ENCODE peak calls at places on chromosomes 4 and X, in six cellular contexts. O is psoas muscle; U is naive thymus-derived CD4-positive, alpha-beta T cell; Y is left lung; K is fibroblast of lung; B is CD8-positive, alpha-beta T cell. I is an unnamed sample.

GRCh38 chr4:176489001-176489400 is 169.2 kb downstream of the SPCS3 start:
- DNase-seq in O (no peak), U (no peak), Y (no peak), K (no peak), B (no peak), I (no peak)

GRCh38 chr4:110680217-110680616 is 57.3 kb upstream of the PITX2 start:
- DNase-seq in O (no peak), U (no peak), Y (no peak), K (no peak), B (no peak), I (no peak)

GRCh38 chr4:27018076-27018475 is 157.4 kb downstream of the STIM2 start:
- DNase-seq in O (no peak), U (no peak), Y (no peak), K (no peak), B (no peak), I (no peak)

GRCh38 chr4:91840359-91840758 is 463.4 kb upstream of the GRID2 start:
- DNase-seq in O (no peak), U (no peak), Y (no peak), K (no peak), B (no peak), I (no peak)

GRCh38 chrX:115712484-115712883 is 151.5 kb downstream of the PLS3 start:
- DNase-seq in O (no peak), U (no peak), Y (no peak), K (no peak), B (no peak), I (no peak)

GRCh38 chr4:53804719-53805118 is 213.4 kb upstream of the LNX1 start:
- DNase-seq in O (no peak), U (no peak), Y (peak), K (no peak), B (no peak), I (no peak)

GRCh38 chr4:155025762-155026457 is 182.5 kb upstream of the NPY2R start:
- DNase-seq in O (no peak), U (no peak), Y (no peak), K (peak), B (no peak), I (peak)

GRCh38 chrX:23332101-23332887 is 2.4 kb upstream of the PTCHD1 start:
- DNase-seq in O (no peak), U (no peak), Y (no peak), K (no peak), B (no peak), I (no peak)

GRCh38 chr4:171186700-171187099 is 626.5 kb upstream of the GALNTL6 start:
- DNase-seq in O (no peak), U (no peak), Y (no peak), K (no peak), B (no peak), I (no peak)

GRCh38 chrX:137428251-137428661 is 137.7 kb upstream of the ZIC3 start:
- DNase-seq in O (no peak), U (no peak), Y (no peak), K (no peak), B (no peak), I (no peak)

GRCh38 chr4:25449688-25450087 is 72.6 kb downstream of the ANAPC4 start:
- DNase-seq in O (no peak), U (no peak), Y (no peak), K (no peak), B (no peak), I (no peak)

GRCh38 chr4:148044889-148045352 is 313.0 kb downstream of the ARHGAP10 start:
- DNase-seq in O (no peak), U (peak), Y (no peak), K (no peak), B (no peak), I (no peak)

GRCh38 chr4:79253930-79254329 is 71.9 kb downstream of the NAA11 start:
- DNase-seq in O (no peak), U (no peak), Y (no peak), K (no peak), B (no peak), I (no peak)

GRCh38 chr4:65508169-65508568 is 162.1 kb downstream of the EPHA5 start:
- DNase-seq in O (no peak), U (no peak), Y (no peak), K (peak), B (no peak), I (no peak)

GRCh38 chr4:79650794-79651431 is 242.9 kb upstream of the GK2 start:
- DNase-seq in O (no peak), U (no peak), Y (no peak), K (peak), B (no peak), I (no peak)

GRCh38 chrX:35040871-35041270 is 98.3 kb downstream of the FAM47B start:
- DNase-seq in O (no peak), U (no peak), Y (no peak), K (peak), B (no peak), I (no peak)

GRCh38 chr4:76670631-76671030 is 227.3 kb downstream of the SOWAHB start:
- DNase-seq in O (no peak), U (no peak), Y (no peak), K (no peak), B (no peak), I (no peak)

GRCh38 chrX:51834076-51834475 is 59.3 kb upstream of the MAGED1 start:
- DNase-seq in O (no peak), U (no peak), Y (no peak), K (no peak), B (no peak), I (no peak)

GRCh38 chr4:119785963-119786362 is 157.4 kb upstream of the PDE5A start:
- DNase-seq in O (no peak), U (no peak), Y (no peak), K (peak), B (no peak), I (no peak)

GRCh38 chr4:119851649-119852048 is 215.0 kb downstream of the MAD2L1 start:
- DNase-seq in O (no peak), U (no peak), Y (no peak), K (no peak), B (no peak), I (no peak)

GRCh38 chr4:57109847-57110634 is at the start of gene IGFBP7:
- DNase-seq in O (peak), U (no peak), Y (peak), K (peak), B (no peak), I (peak)

GRCh38 chr4:181822005-181822375 is 421.2 kb upstream of the TENM3 start:
- DNase-seq in O (no peak), U (no peak), Y (no peak), K (peak), B (no peak), I (no peak)

GRCh38 chr4:100644150-100644549 is 126.3 kb upstream of the EMCN start:
- DNase-seq in O (no peak), U (no peak), Y (no peak), K (no peak), B (no peak), I (no peak)

GRCh38 chr4:5758741-5759140 is 47.7 kb downstream of the EVC start:
- DNase-seq in O (no peak), U (no peak), Y (no peak), K (peak), B (no peak), I (no peak)

GRCh38 chrX:133005038-133005437 is 46.6 kb upstream of the HS6ST2 start:
- DNase-seq in O (no peak), U (no peak), Y (no peak), K (peak), B (no peak), I (no peak)

GRCh38 chr4:7315286-7315685 is 119.4 kb downstream of the PSAPL1 start:
- DNase-seq in O (no peak), U (no peak), Y (no peak), K (no peak), B (no peak), I (no peak)

GRCh38 chr4:132124624-132124974 is 1024.5 kb upstream of the PCDH10 start:
- DNase-seq in O (no peak), U (no peak), Y (no peak), K (no peak), B (no peak), I (no peak)

GRCh38 chr4:132125131-132125530 is 1024.0 kb upstream of the PCDH10 start:
- DNase-seq in O (no peak), U (no peak), Y (no peak), K (no peak), B (no peak), I (no peak)

DNA sequence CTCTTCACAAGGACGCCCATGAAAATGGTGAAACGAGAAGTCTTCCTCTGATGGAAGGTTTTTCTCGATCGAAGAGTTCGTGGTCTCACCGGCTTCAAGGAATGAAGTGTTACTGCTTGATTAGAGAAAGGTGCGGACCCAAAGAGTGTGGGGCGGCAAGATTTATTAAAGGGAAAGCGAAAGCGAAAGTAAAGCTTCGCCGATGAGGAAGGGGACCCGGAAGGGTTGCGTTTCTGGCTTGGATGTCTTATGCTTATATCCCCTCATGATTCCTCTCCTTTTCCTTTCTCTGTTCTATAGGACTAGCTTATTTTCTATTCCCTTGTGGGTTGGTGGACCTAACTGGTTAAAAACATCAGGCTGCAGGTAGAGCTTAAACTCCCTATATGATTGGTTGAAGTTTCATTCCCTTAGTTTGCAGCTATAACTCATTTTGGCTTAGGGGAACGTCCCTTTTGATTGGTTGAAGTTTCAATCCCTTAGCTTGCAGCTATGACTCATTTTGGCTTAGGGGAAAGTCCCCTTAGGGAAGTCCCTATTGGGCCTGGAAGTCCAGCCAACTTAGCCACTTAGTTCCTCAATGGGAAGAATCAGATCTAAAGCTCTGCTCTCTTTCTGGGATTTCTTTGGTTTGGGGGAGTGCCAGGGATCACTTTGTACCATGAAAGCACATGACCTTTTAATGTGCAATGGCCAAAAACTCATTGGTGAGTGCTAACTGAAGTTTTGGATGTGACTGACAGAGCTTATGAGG is 1025.0 kb upstream of the PCDH10 start:
- DNase-seq in O (no peak), U (no peak), Y (no peak), K (peak), B (no peak), I (no peak)
- H3K4me3 ChIP-seq in O (no peak), U (no peak), Y (no peak), K (no peak), B (no peak), I (no peak)

GRCh38 chr4:158871050-158871724 is 102.4 kb downstream of the FNIP2 start:
- DNase-seq in O (no peak), U (no peak), Y (no peak), K (peak), B (no peak), I (no peak)
- H3K27ac ChIP-seq in O (no peak), U (no peak), Y (no peak), K (no peak), B (no peak), I (no peak)

DNA sequence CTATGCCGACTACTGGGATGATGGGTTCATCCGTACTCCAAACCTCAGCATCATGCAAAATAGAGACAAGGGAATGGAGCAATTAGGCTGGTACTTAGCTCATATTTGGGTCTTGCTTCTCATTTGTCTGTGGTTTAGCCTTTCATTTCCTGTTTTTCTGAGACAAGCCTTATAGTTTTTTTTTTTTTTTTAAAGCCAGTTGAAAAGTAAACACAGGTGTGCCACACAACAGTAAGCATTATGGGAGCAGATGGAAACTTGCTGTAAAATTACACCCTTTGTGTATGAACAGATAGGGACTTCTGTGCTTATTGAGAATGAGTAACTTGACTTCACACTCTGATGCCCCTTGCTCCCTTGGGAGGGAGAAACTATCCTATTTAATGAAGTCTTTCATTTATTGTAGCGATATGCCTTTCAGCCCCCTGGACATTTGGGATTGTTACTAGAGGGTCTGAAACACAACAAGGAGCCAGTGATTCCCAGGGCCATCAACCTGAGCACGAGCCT is 13.7 kb downstream of the RASSF6 start:
- DNase-seq in O (no peak), U (peak), Y (no peak), K (no peak), B (no peak), I (no peak)
- H3K4me3 ChIP-seq in O (no peak), U (no peak), Y (no peak), K (no peak), B (no peak), I (no peak)

GRCh38 chr4:73589261-73589847 is 30.9 kb downstream of the RASSF6 start:
- DNase-seq in O (no peak), U (no peak), Y (no peak), K (peak), B (no peak), I (no peak)
- H3K27ac ChIP-seq in O (no peak), U (no peak), Y (no peak), K (peak), B (no peak), I (no peak)

GRCh38 chrX:13373807-13374187 is 53.9 kb upstream of the ATXN3L start:
- DNase-seq in O (no peak), U (no peak), Y (no peak), K (peak), B (no peak), I (peak)

GRCh38 chrX:13380230-13380629 is 60.4 kb upstream of the ATXN3L start:
- DNase-seq in O (no peak), U (no peak), Y (no peak), K (peak), B (no peak), I (no peak)

GRCh38 chrX:13376857-13377441 is 57.1 kb upstream of the ATXN3L start:
- DNase-seq in O (no peak), U (no peak), Y (peak), K (peak), B (no peak), I (no peak)

GRCh38 chrX:13374364-13374763 is 54.5 kb upstream of the ATXN3L start:
- DNase-seq in O (no peak), U (no peak), Y (no peak), K (no peak), B (no peak), I (no peak)

DNA sequence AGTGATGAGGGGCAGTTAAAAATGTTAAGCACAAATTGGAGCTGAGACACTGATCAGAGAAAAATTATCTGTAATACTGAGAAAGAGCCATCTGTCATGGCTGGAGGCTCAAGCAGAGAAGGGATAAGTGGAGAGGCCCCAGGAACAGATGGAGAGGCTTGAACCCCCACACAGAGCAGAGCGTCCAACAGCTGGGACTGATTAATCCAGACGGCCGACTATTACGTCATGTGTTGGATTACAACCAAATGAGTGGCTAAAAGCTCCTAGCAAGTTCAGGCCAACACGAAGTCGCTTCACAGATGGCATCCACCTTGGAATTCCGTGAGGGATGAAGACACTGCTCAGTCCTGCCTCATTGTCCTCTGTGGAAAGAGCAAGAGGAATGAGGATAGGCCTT is 57.7 kb upstream of the ATXN3L start:
- DNase-seq in O (no peak), U (no peak), Y (no peak), K (peak), B (no peak), I (peak)
- H3K4me3 ChIP-seq in O (no peak), U (no peak), Y (no peak), K (no peak), B (no peak), I (no peak)

DNA sequence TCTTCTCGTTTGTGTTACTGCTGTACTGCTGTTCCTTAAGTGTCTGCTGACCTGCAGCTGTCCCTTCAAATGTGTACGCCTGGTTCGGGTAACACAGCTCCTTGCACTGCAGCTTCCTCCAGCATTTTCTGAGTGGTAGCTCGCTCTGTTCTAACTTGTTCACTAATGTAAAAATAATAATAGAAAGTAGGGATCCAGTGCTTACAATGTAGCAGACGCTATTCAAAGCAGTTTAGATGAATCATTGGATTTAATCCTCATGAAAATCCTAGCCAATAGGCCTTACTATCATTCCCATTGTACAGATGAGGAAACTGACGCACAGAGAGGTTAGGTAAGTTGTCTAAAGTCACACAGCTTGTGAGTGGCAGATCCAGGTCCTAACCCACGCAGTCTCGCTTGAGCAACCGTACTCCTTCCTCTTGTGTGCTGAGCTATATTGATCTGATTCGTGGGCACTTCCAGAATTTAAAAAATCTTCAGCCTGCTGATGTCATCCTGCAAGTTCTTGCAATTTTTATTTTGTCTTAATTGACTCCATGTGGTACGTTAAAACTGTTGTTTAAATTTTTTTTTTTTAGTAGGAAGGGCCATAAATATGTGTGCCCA is 448.2 kb upstream of the FAT1 start:
- DNase-seq in O (no peak), U (no peak), Y (no peak), K (peak), B (no peak), I (no peak)
- H3K27ac ChIP-seq in O (no peak), U (no peak), Y (no peak), K (peak), B (no peak), I (no peak)

GRCh38 chr4:168478868-168479267 is 1.4 kb downstream of the DDX60L start:
- DNase-seq in O (no peak), U (no peak), Y (no peak), K (no peak), B (no peak), I (no peak)
- H3K4me3 ChIP-seq in O (peak), U (peak), Y (no peak), K (no peak), B (no peak), I (no peak)

GRCh38 chr4:123776267-123776666 is 379.7 kb downstream of the SPRY1 start:
- DNase-seq in O (no peak), U (no peak), Y (no peak), K (no peak), B (no peak), I (no peak)

GRCh38 chr4:123783091-123783765 is 386.6 kb downstream of the SPRY1 start:
- DNase-seq in O (no peak), U (no peak), Y (no peak), K (peak), B (no peak), I (no peak)

DNA sequence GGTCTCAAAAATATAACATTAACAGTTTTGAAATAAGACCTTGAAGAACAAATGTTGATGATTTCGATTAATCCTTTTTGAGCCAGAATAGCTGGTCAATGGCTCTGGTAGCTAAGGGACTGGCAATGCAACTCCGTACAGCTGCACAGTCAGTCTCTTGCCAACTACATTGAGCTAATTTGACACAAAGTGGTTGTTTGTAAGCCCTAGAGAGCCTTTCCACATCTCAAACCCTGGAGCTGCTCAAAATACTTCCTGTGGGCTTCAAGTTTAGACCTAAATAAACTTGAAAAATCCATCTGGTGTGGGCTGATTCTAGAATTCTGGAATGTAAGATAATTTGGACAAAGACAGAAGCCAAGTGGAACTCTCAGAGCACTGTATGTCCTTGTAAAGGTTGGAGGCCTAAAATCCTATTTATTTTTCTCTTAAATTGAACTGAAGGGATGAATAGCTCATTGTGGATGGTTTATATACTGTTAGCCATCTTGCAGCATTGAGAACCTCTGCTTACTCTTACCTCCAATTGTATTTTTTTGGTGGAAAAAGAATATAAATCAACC is 380.8 kb downstream of the SPRY1 start:
- DNase-seq in O (no peak), U (no peak), Y (no peak), K (peak), B (no peak), I (no peak)
- H3K27ac ChIP-seq in O (no peak), U (no peak), Y (no peak), K (no peak), B (no peak), I (peak)